ENCODE peak calls at places on chromosomes 4 and X, in eight cellular contexts. M is HepG2, N is sigmoid colon, R is body of pancreas, S is right lobe of liver, V is K562, H is endothelial cell of umbilical vein, C is stomach. P is an unnamed sample.

GRCh38 chr4:143286733-143287570 is 49.7 kb upstream of the GAB1 start:
- DNase-seq in M (no peak), R (no peak), N (no peak), S (no peak), H (no peak), V (no peak), C (no peak), P (no peak)

GRCh38 chrX:69362889-69363288 is 141.2 kb upstream of the NALF2 start:
- DNase-seq in S (no peak), C (no peak), R (no peak), M (no peak), N (no peak), H (no peak), V (no peak), P (no peak)

GRCh38 chr4:139207873-139208403 is 30.9 kb upstream of the ELF2 start:
- DNase-seq in H (no peak), R (no peak), N (no peak), V (no peak), S (no peak), M (no peak), C (no peak), P (peak; percentile 46)

GRCh38 chrX:41029332-41029731 is 55.9 kb upstream of the USP9X start:
- DNase-seq in V (no peak), C (no peak), S (peak; percentile 71), R (no peak), M (peak; percentile 27), N (no peak), H (no peak), P (no peak)

GRCh38 chr4:23934915-23935314 is 45.1 kb upstream of the PPARGC1A start:
- DNase-seq in R (peak; percentile 29), M (no peak), C (peak; percentile 75), V (no peak), S (peak; percentile 47), H (no peak), N (peak; percentile 88), P (peak; percentile 32)

GRCh38 chr4:47530801-47531200 is 45.7 kb downstream of the ATP10D start:
- DNase-seq in M (no peak), N (no peak), S (no peak), V (no peak), R (no peak), C (no peak), H (peak; percentile 18), P (no peak)

GRCh38 chrX:53125506-53125905 is 31.6 kb downstream of the KANTR start:
- DNase-seq in H (no peak), V (no peak), N (no peak), S (no peak), R (no peak), M (no peak), C (no peak), P (no peak)

GRCh38 chrX:68045008-68045577 is 388.2 kb downstream of the OPHN1 start:
- DNase-seq in M (no peak), R (no peak), V (no peak), S (no peak), C (no peak), H (no peak), N (no peak), P (no peak)

GRCh38 chr4:56782019-56782418 is 39.5 kb downstream of the SPINK2 start:
- DNase-seq in C (no peak), S (no peak), M (peak; percentile 9), R (no peak), N (no peak), V (no peak), H (no peak), P (no peak)

GRCh38 chr4:20044502-20044911 is 207.2 kb upstream of the SLIT2 start:
- DNase-seq in S (no peak), R (no peak), N (no peak), V (no peak), C (no peak), H (peak; percentile 32), M (no peak), P (no peak)

GRCh38 chr4:6334203-6334887 is 64.7 kb downstream of the WFS1 start:
- DNase-seq in N (no peak), M (no peak), S (no peak), R (no peak), H (no peak), V (no peak), C (no peak), P (no peak)

GRCh38 chr4:69092980-69093568 is 3.2 kb upstream of the UGT2B7 start:
- DNase-seq in V (no peak), N (no peak), H (no peak), C (no peak), R (no peak), S (no peak), M (no peak), P (no peak)

GRCh38 chr4:73692701-73693100 is 47.7 kb upstream of the CXCL8 start:
- DNase-seq in C (no peak), V (no peak), N (no peak), S (no peak), M (peak; percentile 5), H (no peak), R (no peak), P (no peak)

GRCh38 chrX:55638933-55639332 is 15.7 kb downstream of the FOXR2 start:
- DNase-seq in H (no peak), V (no peak), N (no peak), S (no peak), C (no peak), R (no peak), M (no peak), P (no peak)

GRCh38 chrX:70231666-70232065 is 2.8 kb upstream of the AWAT1 start:
- DNase-seq in N (no peak), H (no peak), C (no peak), S (no peak), R (no peak), V (no peak), M (no peak), P (no peak)

GRCh38 chr4:55730143-55730931 is 89.3 kb upstream of the EXOC1L start:
- DNase-seq in H (no peak), R (no peak), S (no peak), N (no peak), V (no peak), C (no peak), M (no peak), P (no peak)

GRCh38 chr4:52877694-52878093 is 15.6 kb downstream of the RASL11B start:
- DNase-seq in M (no peak), H (no peak), N (no peak), C (no peak), R (no peak), V (no peak), S (no peak), P (no peak)

GRCh38 chr4:173399016-173399415 is at the start of gene SCRG1:
- DNase-seq in H (no peak), C (no peak), R (no peak), N (peak; percentile 80), S (no peak), V (no peak), M (no peak), P (no peak)

GRCh38 chr4:104493071-104493831 is 1.4 kb downstream of the CXXC4 start:
- DNase-seq in C (no peak), N (no peak), S (no peak), R (no peak), V (no peak), M (no peak), H (no peak), P (no peak)

GRCh38 chr4:165928601-165929000 is 55.6 kb downstream of the TLL1 start:
- DNase-seq in M (no peak), N (no peak), H (no peak), C (no peak), S (no peak), R (no peak), V (no peak), P (no peak)

GRCh38 chrX:80648023-80648422 is 161.7 kb downstream of the BRWD3 start:
- DNase-seq in C (no peak), S (no peak), H (peak; percentile 1), R (no peak), N (no peak), V (no peak), M (no peak), P (no peak)

GRCh38 chrX:27893871-27894270 is 86.1 kb downstream of the MAGEB10 start:
- DNase-seq in R (no peak), S (no peak), H (no peak), V (no peak), C (no peak), M (no peak), N (no peak), P (no peak)

GRCh38 chr4:83109480-83110221 is 4.9 kb downstream of the PLAC8 start:
- DNase-seq in R (peak; percentile 30), H (peak; percentile 52), S (peak; percentile 50), C (peak; percentile 53), V (no peak), N (peak; percentile 68), M (no peak), P (peak; percentile 31)

GRCh38 chr4:140019619-140020367 is 134.2 kb downstream of the MAML3 start:
- DNase-seq in M (peak; percentile 85), C (no peak), R (no peak), S (no peak), V (no peak), N (no peak), H (no peak), P (no peak)

GRCh38 chr4:96736352-96736889 is 896.5 kb downstream of the PDHA2 start:
- DNase-seq in C (no peak), V (no peak), N (no peak), R (no peak), H (peak; percentile 46), M (no peak), S (no peak), P (no peak)

GRCh38 chr4:18021470-18021719 is 160 bp downstream of the LCORL start:
- DNase-seq in S (no peak), N (no peak), V (peak; percentile 42), H (no peak), R (no peak), C (no peak), M (no peak), P (no peak)
- TF ChIP-seq POLR2A in S (peak; percentile 63), N (no peak), V (peak; percentile 56), H (no peak), R (no peak), C (no peak), M (no peak), P (peak; percentile 87)

GRCh38 chrX:5236749-5237148 is 991.9 kb downstream of the NLGN4X start:
- DNase-seq in H (no peak), N (no peak), S (no peak), V (no peak), R (no peak), M (no peak), C (no peak), P (no peak)

GRCh38 chrX:5233830-5234229 is 994.8 kb downstream of the NLGN4X start:
- DNase-seq in N (no peak), V (no peak), S (no peak), R (no peak), H (no peak), M (no peak), C (no peak), P (no peak)

GRCh38 chrX:5236096-5236495 is 992.6 kb downstream of the NLGN4X start:
- DNase-seq in R (no peak), H (no peak), N (no peak), S (no peak), M (no peak), V (no peak), C (no peak), P (no peak)
- H3K27ac ChIP-seq in R (no peak overlapping the region), H (no peak overlapping the region), N (no peak overlapping the region), S (no peak overlapping the region), M (no peak overlapping the region), V (no peak overlapping the region), C (no peak overlapping the region), P (no peak overlapping the region)

GRCh38 chr4:123398151-123398802 is 1.7 kb downstream of the SPRY1 start:
- DNase-seq in V (peak; percentile 47), C (peak; percentile 82), S (peak; percentile 82), R (peak; percentile 80), N (peak; percentile 85), M (no peak), H (peak; percentile 65), P (peak; percentile 52)
- TF ChIP-seq POLR2A in V (no peak), C (no peak), S (peak; percentile 31), R (peak; percentile 52), N (no peak), M (no peak), H (no peak), P (peak; percentile 17)

GRCh38 chr4:7803371-7803770 is 136.3 kb downstream of the AFAP1 start:
- DNase-seq in C (no peak), N (peak; percentile 65), H (no peak), R (no peak), V (no peak), M (no peak), S (no peak), P (no peak)
- H3K27ac ChIP-seq in C (no peak overlapping the region), N (peak overlapping the region; percentile 79), H (peak overlapping the region; percentile 97), R (no peak overlapping the region), V (no peak overlapping the region), M (no peak overlapping the region), S (no peak overlapping the region), P (no peak overlapping the region)

P was measured in adrenal gland.